ENCODE peak calls at places on chromosomes 12 and 14, in four cellular contexts. X, I, C and L are unnamed samples.

GRCh38 chr12:21416611-21417121 is 20.8 kb upstream of the PYROXD1 start:
- DNase-seq in X (no peak), I (no peak), C (no peak), L (no peak)

GRCh38 chr14:99360774-99361595 is 89.0 kb upstream of the BCL11B start:
- DNase-seq in X (no peak), I (no peak), C (no peak), L (no peak)

GRCh38 chr12:68158427-68158826 is 1.1 kb downstream of the IFNG start:
- DNase-seq in X (no peak), I (peak), C (no peak), L (no peak)

GRCh38 chr14:99899578-99900178 is 106.5 kb downstream of the EML1 start:
- DNase-seq in X (no peak), I (peak), C (no peak), L (peak)

GRCh38 chr12:26198742-26199141 is 3.4 kb downstream of the SSPN start:
- DNase-seq in X (no peak), I (no peak), C (no peak), L (no peak)

GRCh38 chr12:2276288-2276842 is 223.6 kb downstream of the CACNA1C start:
- DNase-seq in X (no peak), I (no peak), C (no peak), L (no peak)

GRCh38 chr12:45122776-45123380 is 72.0 kb upstream of the DBX2 start:
- DNase-seq in X (no peak), I (no peak), C (no peak), L (peak)

GRCh38 chr12:26921886-26922285 is 15.9 kb downstream of the INTS13 start:
- DNase-seq in X (no peak), I (no peak), C (no peak), L (no peak)

GRCh38 chr12:68919581-68920239 is 13.3 kb downstream of the CPM start:
- DNase-seq in X (no peak), I (no peak), C (no peak), L (no peak)

GRCh38 chr14:30921305-30921704 is 46.9 kb downstream of the COCH start:
- DNase-seq in X (no peak), I (no peak), C (no peak), L (no peak)

GRCh38 chr14:30223966-30224365 is 296.3 kb upstream of the PRKD1 start:
- DNase-seq in X (no peak), I (no peak), C (no peak), L (peak)

GRCh38 chr12:130829391-130830245 is 9.4 kb downstream of the STX2 start:
- DNase-seq in X (no peak), I (no peak), C (no peak), L (no peak)

GRCh38 chr14:89673499-89674225 is 256.6 kb upstream of the FOXN3 start:
- DNase-seq in X (no peak), I (no peak), C (no peak), L (peak)

GRCh38 chr14:35414365-35414764 is 9.8 kb upstream of the NFKBIA start:
- DNase-seq in X (no peak), I (no peak), C (no peak), L (no peak)

GRCh38 chr12:69569236-69569635 is 16.0 kb upstream of the CCT2 start:
- DNase-seq in X (no peak), I (no peak), C (no peak), L (no peak)

GRCh38 chr12:106135075-106135474 is 3.7 kb downstream of the NUAK1 start:
- DNase-seq in X (no peak), I (no peak), C (no peak), L (no peak)